ENCODE peak calls at places on chromosomes 2 and 18, in nine cellular contexts. One of them, this sample, is unnamed.

GRCh38 chr2:37916512-37917082 is 8.5 kb upstream of the RMDN2 start:
- DNase-seq in spleen: no peak
- DNase-seq in upper lobe of right lung: no peak
- DNase-seq in AG04449: peak
- DNase-seq in transverse colon: peak
- DNase-seq in cardiac fibroblast: peak
- DNase-seq in body of pancreas: peak
- DNase-seq in endothelial cell of umbilical vein: peak
- DNase-seq in fibroblast of the aortic adventitia: peak
- DNase-seq in this sample: no peak

GRCh38 chr18:3998698-3999333 is 456.3 kb downstream of the DLGAP1 start:
- DNase-seq in spleen: no peak
- DNase-seq in upper lobe of right lung: no peak
- DNase-seq in AG04449: no peak
- DNase-seq in transverse colon: peak
- DNase-seq in cardiac fibroblast: peak
- DNase-seq in body of pancreas: peak
- DNase-seq in endothelial cell of umbilical vein: peak
- DNase-seq in fibroblast of the aortic adventitia: peak
- DNase-seq in this sample: peak

GRCh38 chr2:95052301-95052700 is 26.8 kb downstream of the MAL start:
- DNase-seq in spleen: peak
- DNase-seq in upper lobe of right lung: peak
- DNase-seq in AG04449: no peak
- DNase-seq in transverse colon: no peak
- DNase-seq in cardiac fibroblast: no peak
- DNase-seq in body of pancreas: no peak
- DNase-seq in endothelial cell of umbilical vein: no peak
- DNase-seq in fibroblast of the aortic adventitia: no peak
- DNase-seq in this sample: no peak

GRCh38 chr2:153133716-153134115 is 344.8 kb downstream of the RPRM start:
- DNase-seq in spleen: no peak
- DNase-seq in upper lobe of right lung: no peak
- DNase-seq in AG04449: no peak
- DNase-seq in transverse colon: no peak
- DNase-seq in cardiac fibroblast: no peak
- DNase-seq in body of pancreas: no peak
- DNase-seq in endothelial cell of umbilical vein: no peak
- DNase-seq in fibroblast of the aortic adventitia: no peak
- DNase-seq in this sample: no peak

GRCh38 chr2:107645586-107645985 is 181.1 kb upstream of the RGPD4 start:
- DNase-seq in spleen: no peak
- DNase-seq in upper lobe of right lung: no peak
- DNase-seq in AG04449: no peak
- DNase-seq in transverse colon: no peak
- DNase-seq in cardiac fibroblast: no peak
- DNase-seq in body of pancreas: no peak
- DNase-seq in endothelial cell of umbilical vein: no peak
- DNase-seq in fibroblast of the aortic adventitia: no peak
- DNase-seq in this sample: no peak

GRCh38 chr18:43855376-43855775 is 578.1 kb upstream of the SYT4 start:
- DNase-seq in spleen: no peak
- DNase-seq in upper lobe of right lung: no peak
- DNase-seq in AG04449: no peak
- DNase-seq in transverse colon: no peak
- DNase-seq in cardiac fibroblast: no peak
- DNase-seq in body of pancreas: no peak
- DNase-seq in endothelial cell of umbilical vein: no peak
- DNase-seq in fibroblast of the aortic adventitia: no peak
- DNase-seq in this sample: no peak

GRCh38 chr2:126664639-126665038 is 8.7 kb downstream of the GYPC start:
- DNase-seq in spleen: no peak
- DNase-seq in upper lobe of right lung: no peak
- DNase-seq in AG04449: no peak
- DNase-seq in transverse colon: no peak
- DNase-seq in cardiac fibroblast: no peak
- DNase-seq in body of pancreas: no peak
- DNase-seq in endothelial cell of umbilical vein: no peak
- DNase-seq in fibroblast of the aortic adventitia: no peak
- DNase-seq in this sample: no peak

GRCh38 chr2:231228223-231228622 is 29.8 kb downstream of the ARMC9 start:
- DNase-seq in spleen: no peak
- DNase-seq in upper lobe of right lung: no peak
- DNase-seq in AG04449: no peak
- DNase-seq in transverse colon: no peak
- DNase-seq in cardiac fibroblast: no peak
- DNase-seq in body of pancreas: no peak
- DNase-seq in endothelial cell of umbilical vein: no peak
- DNase-seq in fibroblast of the aortic adventitia: no peak
- DNase-seq in this sample: peak

GRCh38 chr18:51107594-51108305 is 77.7 kb downstream of the SMAD4 start:
- DNase-seq in spleen: no peak
- DNase-seq in upper lobe of right lung: no peak
- DNase-seq in AG04449: no peak
- DNase-seq in transverse colon: no peak
- DNase-seq in cardiac fibroblast: no peak
- DNase-seq in body of pancreas: no peak
- DNase-seq in endothelial cell of umbilical vein: peak
- DNase-seq in fibroblast of the aortic adventitia: no peak
- DNase-seq in this sample: no peak

GRCh38 chr2:150705357-150705756 is 217.9 kb upstream of the RND3 start:
- DNase-seq in spleen: no peak
- DNase-seq in upper lobe of right lung: no peak
- DNase-seq in AG04449: no peak
- DNase-seq in transverse colon: no peak
- DNase-seq in cardiac fibroblast: peak
- DNase-seq in body of pancreas: no peak
- DNase-seq in endothelial cell of umbilical vein: no peak
- DNase-seq in fibroblast of the aortic adventitia: peak
- DNase-seq in this sample: no peak
- H3K4me3 ChIP-seq in spleen: no peak
- H3K4me3 ChIP-seq in upper lobe of right lung: no peak
- H3K4me3 ChIP-seq in AG04449: no peak
- H3K4me3 ChIP-seq in transverse colon: no peak
- H3K4me3 ChIP-seq in cardiac fibroblast: no peak
- H3K4me3 ChIP-seq in body of pancreas: no peak
- H3K4me3 ChIP-seq in endothelial cell of umbilical vein: no peak
- H3K4me3 ChIP-seq in fibroblast of the aortic adventitia: no peak
- H3K4me3 ChIP-seq in this sample: no peak

DNA sequence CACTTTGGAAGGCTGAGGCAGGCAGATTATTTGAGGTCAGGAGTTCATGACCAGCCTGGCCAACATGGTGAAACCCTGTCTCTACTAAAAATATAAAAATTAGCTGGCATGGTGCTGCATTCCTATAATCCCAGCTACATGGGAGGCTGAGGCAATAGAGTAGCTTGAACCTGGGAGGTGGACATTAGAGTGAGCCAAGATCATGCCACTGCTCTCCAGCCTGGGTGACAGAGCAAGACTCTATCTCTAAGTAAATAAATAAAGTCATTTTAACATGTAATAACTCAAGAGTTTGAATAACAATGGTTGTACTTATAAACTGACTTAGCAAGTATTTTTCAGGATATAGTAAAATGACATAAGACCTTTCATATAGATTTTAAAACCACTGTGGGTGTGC is 169.3 kb upstream of the FN1 start:
- DNase-seq in spleen: no peak
- DNase-seq in upper lobe of right lung: no peak
- DNase-seq in AG04449: no peak
- DNase-seq in transverse colon: no peak
- DNase-seq in cardiac fibroblast: no peak
- DNase-seq in body of pancreas: no peak
- DNase-seq in endothelial cell of umbilical vein: no peak
- DNase-seq in fibroblast of the aortic adventitia: peak
- DNase-seq in this sample: no peak
- TF ChIP-seq CTCF in spleen: no peak
- TF ChIP-seq CTCF in upper lobe of right lung: no peak
- TF ChIP-seq CTCF in AG04449: no peak
- TF ChIP-seq CTCF in transverse colon: no peak
- TF ChIP-seq CTCF in cardiac fibroblast: no peak
- TF ChIP-seq CTCF in body of pancreas: no peak
- TF ChIP-seq CTCF in endothelial cell of umbilical vein: no peak
- TF ChIP-seq CTCF in fibroblast of the aortic adventitia: no peak
- TF ChIP-seq CTCF in this sample: no peak

DNA sequence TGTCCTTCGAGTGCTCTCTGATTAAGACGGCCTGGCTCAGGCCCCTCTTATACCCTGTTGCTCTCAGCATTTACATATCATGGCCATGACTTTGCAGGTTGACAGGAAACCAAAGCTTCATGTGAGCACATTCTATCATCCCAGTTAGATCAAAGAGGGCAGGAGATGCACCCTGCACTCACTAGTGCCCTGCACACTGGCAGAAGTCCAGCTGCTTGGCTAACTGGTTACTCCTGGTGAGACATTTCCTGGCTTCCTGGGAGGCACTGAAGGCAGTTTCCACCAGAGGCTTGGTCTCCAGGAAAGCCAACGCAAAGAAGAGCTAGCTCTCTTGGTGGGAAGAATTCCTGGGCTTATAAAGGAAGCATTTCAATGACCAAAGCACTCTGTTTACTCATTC is 66.3 kb downstream of the LIPG start:
- DNase-seq in spleen: no peak
- DNase-seq in upper lobe of right lung: no peak
- DNase-seq in AG04449: no peak
- DNase-seq in transverse colon: peak
- DNase-seq in cardiac fibroblast: no peak
- DNase-seq in body of pancreas: no peak
- DNase-seq in endothelial cell of umbilical vein: no peak
- DNase-seq in fibroblast of the aortic adventitia: no peak
- DNase-seq in this sample: no peak
- H3K4me3 ChIP-seq in spleen: no peak
- H3K4me3 ChIP-seq in upper lobe of right lung: no peak
- H3K4me3 ChIP-seq in AG04449: no peak
- H3K4me3 ChIP-seq in transverse colon: no peak
- H3K4me3 ChIP-seq in cardiac fibroblast: no peak
- H3K4me3 ChIP-seq in body of pancreas: no peak
- H3K4me3 ChIP-seq in endothelial cell of umbilical vein: no peak
- H3K4me3 ChIP-seq in fibroblast of the aortic adventitia: no peak
- H3K4me3 ChIP-seq in this sample: no peak

DNA sequence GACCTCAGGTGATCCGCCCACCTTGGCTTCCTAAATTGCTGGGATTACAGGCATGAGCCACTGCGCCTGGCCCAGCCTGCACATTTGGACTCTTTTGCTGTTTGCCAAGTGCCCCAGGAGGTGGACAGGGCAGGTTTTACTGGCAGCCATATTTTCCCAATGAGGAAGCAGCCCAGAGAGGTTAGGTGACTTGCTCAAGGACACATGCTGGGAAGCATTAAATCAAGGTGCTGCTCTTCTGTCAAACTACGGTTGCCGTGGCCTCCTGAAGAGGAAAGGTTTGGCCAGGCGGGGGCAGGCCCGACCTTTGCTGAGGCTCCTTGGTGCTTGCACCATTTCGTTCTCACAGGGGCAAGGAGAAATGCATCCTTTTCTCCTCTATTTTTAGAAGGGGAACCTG is 44.0 kb downstream of the DNMT3A start:
- DNase-seq in spleen: no peak
- DNase-seq in upper lobe of right lung: no peak
- DNase-seq in AG04449: no peak
- DNase-seq in transverse colon: no peak
- DNase-seq in cardiac fibroblast: no peak
- DNase-seq in body of pancreas: no peak
- DNase-seq in endothelial cell of umbilical vein: no peak
- DNase-seq in fibroblast of the aortic adventitia: no peak
- DNase-seq in this sample: no peak
- TF ChIP-seq CTCF in spleen: no peak
- TF ChIP-seq CTCF in upper lobe of right lung: no peak
- TF ChIP-seq CTCF in AG04449: no peak
- TF ChIP-seq CTCF in transverse colon: no peak
- TF ChIP-seq CTCF in cardiac fibroblast: no peak
- TF ChIP-seq CTCF in body of pancreas: no peak
- TF ChIP-seq CTCF in endothelial cell of umbilical vein: no peak
- TF ChIP-seq CTCF in fibroblast of the aortic adventitia: no peak
- TF ChIP-seq CTCF in this sample: no peak

GRCh38 chr2:219247678-219248642 is 2.7 kb downstream of the STK16 start:
- DNase-seq in spleen: peak
- DNase-seq in upper lobe of right lung: no peak
- DNase-seq in AG04449: no peak
- DNase-seq in transverse colon: peak
- DNase-seq in cardiac fibroblast: no peak
- DNase-seq in body of pancreas: peak
- DNase-seq in endothelial cell of umbilical vein: no peak
- DNase-seq in fibroblast of the aortic adventitia: no peak
- DNase-seq in this sample: no peak

GRCh38 chr2:219245148-219245898 is at the start of the genes GLB1L and STK16:
- DNase-seq in spleen: peak
- DNase-seq in upper lobe of right lung: peak
- DNase-seq in AG04449: peak
- DNase-seq in transverse colon: peak
- DNase-seq in cardiac fibroblast: peak
- DNase-seq in body of pancreas: peak
- DNase-seq in endothelial cell of umbilical vein: peak
- DNase-seq in fibroblast of the aortic adventitia: peak
- DNase-seq in this sample: peak

GRCh38 chr2:219245899-219246230 is 586 bp downstream of the STK16 start:
- DNase-seq in spleen: no peak
- DNase-seq in upper lobe of right lung: no peak
- DNase-seq in AG04449: no peak
- DNase-seq in transverse colon: no peak
- DNase-seq in cardiac fibroblast: no peak
- DNase-seq in body of pancreas: no peak
- DNase-seq in endothelial cell of umbilical vein: no peak
- DNase-seq in fibroblast of the aortic adventitia: no peak
- DNase-seq in this sample: no peak

GRCh38 chr2:219244789-219245147 is 476 bp downstream of the GLB1L start:
- DNase-seq in spleen: no peak
- DNase-seq in upper lobe of right lung: no peak
- DNase-seq in AG04449: no peak
- DNase-seq in transverse colon: no peak
- DNase-seq in cardiac fibroblast: no peak
- DNase-seq in body of pancreas: no peak
- DNase-seq in endothelial cell of umbilical vein: no peak
- DNase-seq in fibroblast of the aortic adventitia: no peak
- DNase-seq in this sample: no peak

DNA sequence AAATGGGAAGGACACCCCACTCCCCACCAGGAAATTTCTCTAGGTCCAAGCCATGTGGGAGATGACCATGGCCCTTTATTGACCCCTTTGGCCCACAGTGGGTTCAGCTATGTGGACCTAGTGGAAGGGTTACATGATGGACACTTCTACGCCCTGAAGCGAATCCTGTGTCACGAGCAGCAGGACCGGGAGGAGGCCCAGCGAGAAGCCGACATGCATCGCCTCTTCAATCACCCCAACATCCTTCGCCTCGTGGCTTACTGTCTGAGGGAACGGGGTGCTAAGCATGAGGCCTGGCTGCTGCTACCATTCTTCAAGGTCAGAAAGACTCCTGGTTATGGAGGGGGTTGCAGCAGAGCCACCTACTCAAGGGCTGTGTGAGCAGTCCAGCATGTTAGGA is 1.3 kb downstream of the STK16 start:
- DNase-seq in spleen: no peak
- DNase-seq in upper lobe of right lung: no peak
- DNase-seq in AG04449: no peak
- DNase-seq in transverse colon: no peak
- DNase-seq in cardiac fibroblast: no peak
- DNase-seq in body of pancreas: no peak
- DNase-seq in endothelial cell of umbilical vein: no peak
- DNase-seq in fibroblast of the aortic adventitia: no peak
- DNase-seq in this sample: no peak
- H3K4me3 ChIP-seq in spleen: no peak
- H3K4me3 ChIP-seq in upper lobe of right lung: peak
- H3K4me3 ChIP-seq in AG04449: peak
- H3K4me3 ChIP-seq in transverse colon: no peak
- H3K4me3 ChIP-seq in cardiac fibroblast: no peak
- H3K4me3 ChIP-seq in body of pancreas: no peak
- H3K4me3 ChIP-seq in endothelial cell of umbilical vein: no peak
- H3K4me3 ChIP-seq in fibroblast of the aortic adventitia: peak
- H3K4me3 ChIP-seq in this sample: no peak